ENCODE peak calls at places on chromosome 19, in five cellular contexts. O, P, B, R and G are unnamed samples.

GRCh38 chr19:20662421-20663105 is 1.2 kb upstream of the ZNF626 start:
- DNase-seq in O (no peak), P (no peak), B (no peak), R (no peak), G (no peak)

GRCh38 chr19:29268721-29269483 is 56.0 kb upstream of the UQCRFS1 start:
- DNase-seq in O (no peak), P (no peak), B (no peak), R (no peak), G (no peak)

GRCh38 chr19:53903055-53903680 is 5.9 kb upstream of the CACNG7 start:
- DNase-seq in O (no peak), P (no peak), B (no peak), R (no peak), G (no peak)

GRCh38 chr19:7751157-7751783 is 3.9 kb upstream of the CD209 start:
- DNase-seq in O (no peak), P (no peak), B (no peak), R (no peak), G (no peak)

GRCh38 chr19:7265963-7266362 is 28.3 kb downstream of the INSR start:
- DNase-seq in O (no peak), P (no peak), B (no peak), R (no peak), G (no peak)

GRCh38 chr19:44718441-44719261 is 19.7 kb downstream of the CEACAM16 start:
- DNase-seq in O (no peak), P (no peak), B (no peak), R (peak; percentile 40), G (no peak)

GRCh38 chr19:43574424-43575155 is 737 bp downstream of the XRCC1 start:
- DNase-seq in O (no peak), P (no peak), B (no peak), R (no peak), G (no peak)

GRCh38 chr19:47157455-47158321 is 27.1 kb downstream of the SAE1 start:
- DNase-seq in O (peak; percentile 47), P (no peak), B (no peak), R (no peak), G (no peak)

GRCh38 chr19:45508931-45509691 is 1.8 kb downstream of the VASP start:
- DNase-seq in O (peak; percentile 41), P (no peak), B (no peak), R (peak; percentile 54), G (no peak)

GRCh38 chr19:40723661-40724254 is 6.8 kb downstream of the ITPKC start:
- DNase-seq in O (no peak), P (no peak), B (no peak), R (no peak), G (no peak)

GRCh38 chr19:48342841-48343540 is 17.6 kb downstream of the EMP3 start:
- DNase-seq in O (no peak), P (no peak), B (no peak), R (no peak), G (no peak)

GRCh38 chr19:47047931-47048399 is 459 bp downstream of the TMEM160 start:
- DNase-seq in O (peak; percentile 72), P (peak; percentile 31), B (peak; percentile 76), R (peak; percentile 62), G (peak; percentile 62)

GRCh38 chr19:34888091-34888490 is 38.6 kb upstream of the ZNF30 start:
- DNase-seq in O (no peak), P (no peak), B (no peak), R (no peak), G (no peak)

DNA sequence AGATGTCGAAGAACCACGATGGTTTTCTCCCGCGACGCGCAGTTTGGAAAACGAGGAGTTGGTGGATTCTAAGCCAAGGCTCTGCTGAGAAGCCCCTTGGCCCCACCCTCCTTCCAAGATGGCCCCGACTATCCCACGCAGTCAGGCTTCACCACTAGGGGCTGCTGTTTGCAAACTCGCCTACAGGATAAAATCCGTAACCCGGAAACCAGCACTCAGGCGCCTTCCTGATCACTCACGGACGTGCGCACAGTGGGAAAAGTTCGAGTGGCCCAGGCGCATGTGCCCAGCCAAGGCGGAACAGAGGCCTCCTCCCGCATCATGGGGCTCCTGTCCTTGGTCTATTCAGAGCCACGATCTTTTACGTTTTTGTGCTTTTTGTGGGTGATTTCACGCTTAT is 19.2 kb upstream of the UQCR11 start:
- DNase-seq in O (peak; percentile 64), P (no peak), B (no peak), R (no peak), G (peak; percentile 34)
- TF ChIP-seq CTCF in O (peak; percentile 68), P (peak; percentile 61), B (peak; percentile 39), R (no peak), G (peak; percentile 31)

DNA sequence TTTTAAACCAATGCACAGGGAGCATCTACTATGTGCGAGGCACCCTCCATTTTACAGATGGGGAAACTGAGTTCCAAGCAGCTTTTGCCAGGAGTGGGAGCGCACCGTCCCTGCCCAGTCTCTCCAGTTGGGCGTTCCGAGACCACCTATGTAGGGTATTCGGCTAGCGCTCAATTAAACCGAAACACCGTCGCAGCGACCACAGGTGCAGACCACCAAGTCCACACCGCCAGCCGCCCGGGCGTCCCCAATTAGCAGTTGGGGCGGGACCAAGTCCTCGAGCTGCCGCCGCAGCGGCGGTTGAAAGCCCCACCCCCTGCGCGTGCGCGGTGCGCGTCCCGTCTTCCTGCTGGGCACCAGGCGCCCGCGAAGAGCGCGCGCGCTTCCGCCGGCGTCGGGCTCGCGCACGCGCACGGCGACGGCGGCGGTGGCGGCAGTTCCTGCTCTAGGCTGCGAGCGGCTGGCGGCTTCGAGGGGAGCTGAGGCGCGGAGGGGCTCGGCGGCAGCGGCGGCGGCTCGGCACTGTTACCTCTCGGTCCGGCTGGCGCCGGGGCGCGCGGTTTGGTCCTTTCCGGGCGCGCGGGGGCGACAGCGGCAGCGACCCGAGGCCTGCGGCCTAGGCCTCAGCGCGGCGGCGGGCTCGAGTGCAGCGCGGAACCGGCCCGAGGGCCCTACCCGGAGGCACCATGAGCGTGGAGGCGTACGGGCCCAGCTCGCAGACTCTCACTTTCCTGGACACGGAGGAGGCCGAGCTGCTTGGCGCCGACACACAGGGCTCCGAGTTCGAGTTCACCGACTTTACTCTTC is at the start of gene UPF1:
- DNase-seq in O (peak; percentile 93), P (peak; percentile 55), B (peak; percentile 77), R (peak; percentile 55), G (peak; percentile 96)
- TF ChIP-seq CTCF in O (peak; percentile 26), P (peak; percentile 37), B (peak; percentile 61), R (no peak), G (no peak)

DNA sequence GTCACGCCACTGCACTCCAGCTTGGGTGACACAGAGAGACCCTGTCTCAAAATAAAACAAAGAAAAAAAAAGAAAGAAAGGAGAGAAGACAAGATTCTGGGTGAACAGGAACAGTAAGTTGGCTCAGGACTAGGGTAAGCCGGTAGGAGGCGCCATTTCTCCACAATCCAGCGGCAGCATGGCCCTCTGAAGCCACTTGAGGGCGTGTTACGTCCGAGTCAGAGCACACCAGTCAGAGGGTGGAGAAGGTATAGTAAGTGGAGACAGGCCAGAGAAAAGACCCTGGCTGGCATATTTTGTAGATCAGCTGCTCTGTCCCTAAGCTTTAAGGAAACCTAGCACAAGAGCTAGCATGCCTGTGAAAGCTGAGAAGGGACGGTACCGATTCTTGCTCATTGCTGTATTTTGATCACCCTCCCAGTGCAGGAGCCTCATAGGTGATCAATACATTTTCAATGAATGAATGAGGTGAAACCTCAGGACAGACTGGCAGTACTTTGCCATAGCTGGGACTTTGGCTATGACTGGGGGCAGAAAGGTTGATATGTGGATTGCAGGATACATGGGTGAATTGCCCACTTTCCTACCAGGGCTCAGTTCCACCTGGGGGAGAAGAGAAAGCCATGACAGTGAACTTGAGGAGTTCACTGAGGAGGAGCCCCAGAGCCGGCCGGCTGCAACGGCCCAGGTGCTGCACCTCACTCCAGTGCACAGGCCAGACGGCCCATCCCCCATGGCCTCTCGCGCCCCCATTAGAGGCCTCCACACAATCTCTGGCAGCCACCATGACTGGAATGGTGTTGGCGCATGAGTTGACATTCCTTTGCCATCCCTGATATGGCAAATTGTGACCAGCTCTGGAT is 23.5 kb downstream of the POU2F2 start:
- DNase-seq in O (peak; percentile 94), P (peak; percentile 44), B (peak; percentile 57), R (peak; percentile 62), G (peak; percentile 85)
- TF ChIP-seq CTCF in O (peak; percentile 99), P (peak; percentile 99), B (peak; percentile 87), R (no peak), G (peak; percentile 100)

GRCh38 chr19:6261883-6262282 is 17.9 kb downstream of the MLLT1 start:
- DNase-seq in O (no peak), P (no peak), B (no peak), R (no peak), G (no peak)

GRCh38 chr19:6259312-6259861 is 20.4 kb downstream of the MLLT1 start:
- DNase-seq in O (no peak), P (no peak), B (no peak), R (no peak), G (no peak)

GRCh38 chr19:6262519-6262918 is 17.3 kb downstream of the MLLT1 start:
- DNase-seq in O (no peak), P (no peak), B (no peak), R (no peak), G (no peak)

GRCh38 chr19:6260376-6260775 is 19.4 kb downstream of the MLLT1 start:
- DNase-seq in O (no peak), P (no peak), B (no peak), R (no peak), G (no peak)

GRCh38 chr19:6260912-6261636 is 18.7 kb downstream of the MLLT1 start:
- DNase-seq in O (peak; percentile 41), P (no peak), B (no peak), R (no peak), G (peak; percentile 45)
- TF ChIP-seq CTCF in O (peak; percentile 61), P (peak; percentile 39), B (peak; percentile 45), R (no peak), G (peak; percentile 56)

DNA sequence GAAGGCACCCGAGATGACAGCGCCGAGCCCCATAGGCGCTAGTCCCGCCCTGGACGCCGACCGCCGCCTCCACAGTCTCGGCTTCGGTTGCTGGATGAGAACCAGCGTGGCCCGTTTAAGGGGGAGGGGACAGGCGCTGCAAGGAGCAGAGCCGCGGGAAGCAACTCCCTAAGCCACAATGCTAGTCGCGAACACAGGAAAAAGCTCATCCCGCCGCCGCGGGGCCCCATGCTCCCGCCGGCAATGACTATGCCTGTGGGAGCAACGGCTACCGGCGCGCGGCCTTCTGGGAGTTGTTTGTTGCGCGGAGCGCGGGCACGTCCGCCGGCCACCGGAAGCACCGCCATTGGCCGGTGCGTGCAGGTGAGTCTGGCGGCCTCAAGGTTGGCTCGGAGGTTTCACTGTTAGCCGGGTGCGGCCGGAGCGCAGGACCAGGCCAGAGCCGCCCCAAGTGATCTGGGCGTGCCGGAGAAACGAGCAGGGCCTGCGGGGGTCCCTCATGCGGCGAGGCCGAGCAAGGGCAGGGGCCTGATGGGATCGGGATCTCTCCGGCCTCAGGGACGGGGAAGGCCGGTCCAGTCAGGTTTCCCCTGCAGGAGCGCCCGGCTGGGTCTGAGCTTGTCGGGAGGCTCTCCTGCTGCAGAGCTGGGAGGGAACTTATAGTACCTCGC is at the start of gene ZNF544:
- DNase-seq in O (peak; percentile 68), P (no peak), B (no peak), R (peak; percentile 25), G (peak; percentile 43)
- TF ChIP-seq CTCF in O (no peak), P (peak; percentile 32), B (no peak), R (no peak), G (no peak)